ENCODE peak calls at places on chromosomes 11 and 22, in nine cellular contexts. U, Q, I, L, R, S, B, W and D are unnamed samples. For H3K4me1, the result is how much of the 10 kb centered on the place peaks cover.

GRCh38 chr11:6414874-6415328 is 4.0 kb downstream of the APBB1 start:
- DNase-seq in U (no peak), Q (no peak), I (no peak), L (no peak), R (no peak), S (no peak), B (no peak), W (no peak), D (no peak)

GRCh38 chr11:114059278-114059983 is at the start of gene ZBTB16:
- DNase-seq in U (no peak), Q (peak), I (peak), L (peak), R (peak), S (peak), B (peak), W (peak), D (peak)

GRCh38 chr11:67312187-67313021 is 9.1 kb downstream of the SSH3 start:
- DNase-seq in U (no peak), Q (no peak), I (no peak), L (no peak), R (no peak), S (no peak), B (peak), W (peak), D (peak)

GRCh38 chr11:2772544-2773031 is 72.8 kb upstream of the KCNQ1OT1 start:
- DNase-seq in U (peak), Q (no peak), I (no peak), L (peak), R (no peak), S (no peak), B (peak), W (no peak), D (peak)

GRCh38 chr22:30481711-30482110 is 9.9 kb upstream of the SEC14L3 start:
- DNase-seq in U (peak), Q (no peak), I (no peak), L (peak), R (no peak), S (no peak), B (no peak), W (no peak), D (no peak)

GRCh38 chr11:115408036-115408911 is 95.9 kb downstream of the CADM1 start:
- DNase-seq in U (peak), Q (no peak), I (no peak), L (no peak), R (no peak), S (no peak), B (no peak), W (no peak), D (no peak)

GRCh38 chr22:25364736-25365241 is 145.3 kb downstream of the CRYBB2 start:
- DNase-seq in U (peak), Q (peak), I (no peak), L (no peak), R (no peak), S (no peak), B (peak), W (peak), D (peak)

GRCh38 chr11:113272927-113273615 is 41.3 kb upstream of the TTC12 start:
- DNase-seq in U (no peak), Q (no peak), I (no peak), L (no peak), R (no peak), S (no peak), B (no peak), W (no peak), D (no peak)

GRCh38 chr11:61295596-61295926 is 445 bp upstream of the VWCE start:
- DNase-seq in U (no peak), Q (no peak), I (no peak), L (peak), R (no peak), S (no peak), B (no peak), W (no peak), D (no peak)

GRCh38 chr22:40203568-40203967 is 25.8 kb downstream of the TNRC6B start:
- DNase-seq in U (peak), Q (no peak), I (no peak), L (peak), R (no peak), S (no peak), B (no peak), W (no peak), D (no peak)

GRCh38 chr22:28435271-28435825 is 244.3 kb downstream of the TTC28 start:
- DNase-seq in U (no peak), Q (no peak), I (no peak), L (peak), R (no peak), S (no peak), B (no peak), W (no peak), D (peak)

GRCh38 chr11:36009469-36009868 is 65.6 kb downstream of the LDLRAD3 start:
- DNase-seq in U (peak), Q (no peak), I (no peak), L (peak), R (no peak), S (no peak), B (no peak), W (no peak), D (no peak)

GRCh38 chr11:13118194-13118593 is 109.1 kb downstream of the RASSF10 start:
- DNase-seq in U (peak), Q (no peak), I (no peak), L (peak), R (no peak), S (no peak), B (no peak), W (no peak), D (no peak)

GRCh38 chr11:92627615-92628201 is 341.7 kb upstream of the MTNR1B start:
- DNase-seq in U (peak), Q (no peak), I (no peak), L (peak), R (no peak), S (no peak), B (no peak), W (no peak), D (no peak)

GRCh38 chr11:10762185-10762584 is 11.1 kb downstream of the CTR9 start:
- DNase-seq in U (no peak), Q (no peak), I (no peak), L (no peak), R (no peak), S (no peak), B (no peak), W (no peak), D (no peak)

GRCh38 chr11:91742155-91742554 is 482.5 kb upstream of the FAT3 start:
- DNase-seq in U (no peak), Q (no peak), I (peak), L (no peak), R (no peak), S (no peak), B (no peak), W (no peak), D (no peak)

GRCh38 chr22:35155403-35156025 is 89.6 kb downstream of the ISX start:
- DNase-seq in U (no peak), Q (no peak), I (peak), L (no peak), R (no peak), S (no peak), B (no peak), W (peak), D (no peak)

GRCh38 chr22:40176921-40177737 is 596 bp upstream of the TNRC6B start:
- DNase-seq in U (peak), Q (peak), I (peak), L (peak), R (no peak), S (peak), B (peak), W (no peak), D (peak)

GRCh38 chr11:65615950-65616574 is 486 bp downstream of the PCNX3 start:
- DNase-seq in U (no peak), Q (no peak), I (peak), L (peak), R (no peak), S (peak), B (no peak), W (no peak), D (peak)

GRCh38 chr11:65617136-65617850 is 1.7 kb downstream of the PCNX3 start:
- DNase-seq in U (no peak), Q (no peak), I (no peak), L (no peak), R (no peak), S (no peak), B (no peak), W (no peak), D (no peak)

GRCh38 chr11:65613091-65613928 is 711 bp downstream of the MAP3K11 start:
- DNase-seq in U (no peak), Q (no peak), I (no peak), L (peak), R (no peak), S (peak), B (peak), W (no peak), D (peak)

GRCh38 chr11:65616575-65617001 is 1.0 kb downstream of the PCNX3 start:
- DNase-seq in U (no peak), Q (no peak), I (no peak), L (no peak), R (no peak), S (no peak), B (no peak), W (no peak), D (no peak)

DNA sequence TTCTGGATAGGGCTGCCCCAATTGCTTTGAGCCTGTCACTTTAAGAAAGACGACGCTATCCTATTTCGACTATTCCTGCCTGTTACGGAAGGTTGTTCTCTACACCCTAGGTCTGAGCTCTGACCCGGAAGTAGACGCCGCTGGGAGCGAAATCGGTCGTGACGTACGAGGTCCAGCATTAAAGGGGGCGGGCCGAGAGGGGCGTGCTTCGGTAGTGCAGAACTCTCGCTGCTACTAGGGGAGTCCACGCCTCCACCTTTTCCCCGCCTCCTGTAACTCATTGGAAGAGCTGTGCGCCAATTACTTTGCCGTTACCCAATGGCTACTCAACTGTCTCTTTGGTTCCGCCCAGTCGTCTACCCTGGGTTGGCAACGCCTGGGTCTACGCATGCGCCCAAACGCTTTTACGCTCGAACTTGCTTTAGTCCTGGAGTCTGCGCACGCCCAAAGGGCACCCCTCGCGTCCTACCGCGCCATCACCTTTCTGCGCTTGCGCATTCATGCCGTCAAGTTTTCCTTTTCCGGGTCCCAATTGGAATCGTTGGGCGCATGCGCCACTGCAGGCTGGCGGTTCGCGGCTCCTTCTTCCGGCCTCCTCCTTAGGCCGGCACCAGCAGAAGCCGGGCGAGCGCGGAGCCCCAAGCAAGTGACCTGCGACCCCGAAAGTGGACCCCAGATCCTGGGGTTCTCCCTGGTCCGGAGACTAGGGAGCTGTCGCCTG is at the start of gene PCNX3:
- DNase-seq in U (peak), Q (peak), I (peak), L (peak), R (peak), S (peak), B (peak), W (peak), D (peak)
- H3K4me3 ChIP-seq in U (peak), Q (peak), I (peak), L (peak), R (peak), S (peak), B (peak), W (peak), D (peak)

DNA sequence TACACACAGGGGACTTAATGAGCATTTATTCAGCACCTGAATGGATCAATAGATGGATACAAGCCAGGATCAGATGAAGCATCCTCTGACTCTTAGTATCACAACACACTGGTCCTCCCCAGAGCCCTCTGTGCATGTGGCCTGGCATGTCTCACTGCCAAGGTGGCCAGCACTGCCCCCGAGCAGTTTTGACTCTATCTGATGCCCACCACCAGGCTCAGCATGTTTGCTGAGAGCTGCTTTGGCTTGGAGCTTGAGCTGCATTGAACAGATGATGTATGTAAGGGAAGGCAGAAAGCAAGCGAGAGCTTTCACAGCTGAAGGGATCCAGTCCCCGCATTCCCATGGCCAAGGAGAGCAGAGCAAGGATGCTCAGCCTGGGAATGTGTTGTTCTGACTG is 320.3 kb downstream of the BUD13 start:
- DNase-seq in U (no peak), Q (no peak), I (no peak), L (no peak), R (no peak), S (no peak), B (no peak), W (no peak), D (no peak)
- H3K4me1 ChIP-seq in U (under half), Q (under half), I (under half), L (under half), R (under half), S (under half), B (under half), W (under half), D (under half)

GRCh38 chr22:37663521-37664140 is 5.1 kb downstream of the PDXP start:
- DNase-seq in U (peak), Q (no peak), I (no peak), L (no peak), R (no peak), S (no peak), B (peak), W (no peak), D (no peak)
- H3K4me3 ChIP-seq in U (no peak), Q (no peak), I (no peak), L (no peak), R (no peak), S (no peak), B (no peak), W (no peak), D (no peak)

GRCh38 chr11:34653031-34653430 is 32.1 kb downstream of the EHF start:
- DNase-seq in U (no peak), Q (no peak), I (no peak), L (no peak), R (no peak), S (no peak), B (no peak), W (no peak), D (no peak)
- H3K4me1 ChIP-seq in U (under half), Q (under half), I (under half), L (under half), R (under half), S (under half), B (under half), W (under half), D (under half)

GRCh38 chr11:30015725-30016449 is 943 bp downstream of the KCNA4 start:
- DNase-seq in U (no peak), Q (no peak), I (no peak), L (no peak), R (no peak), S (no peak), B (no peak), W (no peak), D (no peak)
- H3K4me3 ChIP-seq in U (no peak), Q (peak), I (no peak), L (no peak), R (peak), S (peak), B (no peak), W (peak), D (no peak)

GRCh38 chr22:20242393-20243175 is 25.5 kb downstream of the RTN4R start:
- DNase-seq in U (no peak), Q (no peak), I (no peak), L (no peak), R (no peak), S (no peak), B (no peak), W (no peak), D (no peak)
- H3K4me1 ChIP-seq in U (under half), Q (under half), I (under half), L (under half), R (under half), S (under half), B (under half), W (under half), D (under half)

DNA sequence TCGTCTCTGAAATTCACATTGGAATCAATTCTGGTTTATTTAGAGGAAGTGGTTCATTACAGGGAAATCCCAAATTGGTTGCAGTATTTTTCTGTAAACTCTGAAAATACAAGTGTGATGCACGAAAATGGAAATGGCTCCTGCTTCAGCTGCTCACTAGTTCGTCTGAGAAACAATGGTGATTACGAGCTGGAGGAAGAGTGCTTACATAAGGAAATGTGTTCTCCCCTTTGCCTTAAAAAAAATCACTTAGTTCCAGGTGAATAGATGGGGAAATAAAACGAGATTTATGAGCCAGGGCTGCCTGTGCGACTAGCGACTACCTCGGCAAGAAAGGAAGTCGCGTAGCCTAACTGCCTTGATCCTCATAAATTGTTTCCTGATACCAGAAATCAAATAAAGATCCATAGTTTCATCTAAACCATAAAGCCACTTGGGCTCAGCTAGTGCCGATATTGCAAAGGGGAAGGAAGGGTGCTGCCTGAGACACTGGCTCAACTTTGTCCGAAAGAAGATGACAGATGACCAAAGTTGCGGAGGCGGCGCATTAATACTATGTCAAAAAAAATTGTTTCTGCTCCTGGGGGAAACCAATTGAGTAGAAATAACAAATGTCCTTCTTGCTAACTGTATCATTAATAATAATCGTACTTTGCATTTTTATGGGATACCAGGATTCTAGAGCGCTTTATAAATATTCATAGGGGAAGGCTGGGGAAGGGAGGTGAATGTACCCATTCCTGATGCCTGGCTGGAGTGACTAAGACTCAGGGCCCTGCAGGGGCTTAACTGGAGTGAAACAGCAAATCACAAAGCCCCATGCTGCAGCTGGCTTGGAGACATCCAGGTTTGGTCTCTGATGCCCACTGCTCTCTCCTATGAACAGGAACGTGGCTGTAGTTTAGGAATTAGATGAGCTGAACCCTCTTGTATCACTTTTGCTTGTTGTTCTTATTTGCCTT is 185.7 kb downstream of the BLID start:
- DNase-seq in U (peak), Q (no peak), I (peak), L (peak), R (no peak), S (no peak), B (no peak), W (peak), D (no peak)
- H3K4me3 ChIP-seq in U (no peak), Q (peak), I (no peak), L (peak), R (peak), S (no peak), B (no peak), W (peak), D (no peak)

GRCh38 chr11:62400281-62400680 is 18.6 kb upstream of the SCGB1A1 start:
- DNase-seq in U (no peak), Q (no peak), I (no peak), L (peak), R (no peak), S (no peak), B (peak), W (peak), D (no peak)
- H3K4me1 ChIP-seq in U (under half), Q (half or more), I (under half), L (half or more), R (half or more), S (half or more), B (under half), W (half or more), D (under half)